ENCODE peak calls at places on chromosomes 16 and 17, in six cellular contexts. U, M, Q, E, H and O are unnamed samples.

GRCh38 chr16:79874391-79874790 is 273.9 kb upstream of the MAF start:
- DNase-seq in U (no peak), M (no peak), Q (no peak), E (no peak), H (no peak), O (no peak)

GRCh38 chr17:49715221-49715620 is 7.5 kb upstream of the SLC35B1 start:
- DNase-seq in U (no peak), M (no peak), Q (no peak), E (no peak), H (peak), O (no peak)

GRCh38 chr16:1929105-1929504 is 10.9 kb upstream of the HS3ST6 start:
- DNase-seq in U (no peak), M (no peak), Q (peak), E (no peak), H (no peak), O (no peak)

GRCh38 chr17:42127414-42127813 is 4.8 kb downstream of the HSPB9 start:
- DNase-seq in U (no peak), M (no peak), Q (no peak), E (no peak), H (no peak), O (no peak)

GRCh38 chr16:88489163-88489721 is 36.2 kb downstream of the ZFPM1 start:
- DNase-seq in U (no peak), M (no peak), Q (no peak), E (no peak), H (no peak), O (no peak)

GRCh38 chr16:49811630-49812334 is 44.1 kb downstream of the ZNF423 start:
- DNase-seq in U (no peak), M (no peak), Q (no peak), E (no peak), H (no peak), O (no peak)

GRCh38 chr16:10619271-10619849 is 39.0 kb upstream of the EMP2 start:
- DNase-seq in U (no peak), M (no peak), Q (no peak), E (no peak), H (no peak), O (no peak)

GRCh38 chr16:19138601-19139000 is 24.8 kb downstream of the ITPRIPL2 start:
- DNase-seq in U (peak), M (no peak), Q (peak), E (no peak), H (no peak), O (no peak)

GRCh38 chr17:78281249-78281865 is 49.9 kb downstream of the TMEM235 start:
- DNase-seq in U (no peak), M (no peak), Q (no peak), E (no peak), H (no peak), O (no peak)

GRCh38 chr16:17463335-17463734 is 7.4 kb downstream of the XYLT1 start:
- DNase-seq in U (no peak), M (no peak), Q (no peak), E (no peak), H (no peak), O (no peak)

GRCh38 chr17:67575325-67575724 is 142.4 kb upstream of the NOL11 start:
- DNase-seq in U (no peak), M (no peak), Q (no peak), E (no peak), H (no peak), O (no peak)

GRCh38 chr17:4247361-4247980 is 16.3 kb downstream of the ANKFY1 start:
- DNase-seq in U (no peak), M (no peak), Q (no peak), E (no peak), H (no peak), O (no peak)

GRCh38 chr16:53055603-53056527 is 1.1 kb downstream of the CHD9 start:
- DNase-seq in U (no peak), M (peak), Q (peak), E (no peak), H (no peak), O (peak)

GRCh38 chr17:7327501-7327900 is 1.6 kb downstream of the NEURL4 start:
- DNase-seq in U (no peak), M (no peak), Q (no peak), E (no peak), H (no peak), O (no peak)

GRCh38 chr17:8391711-8392110 is 5.9 kb downstream of the RNF222 start:
- DNase-seq in U (no peak), M (no peak), Q (peak), E (no peak), H (no peak), O (no peak)

GRCh38 chr17:39946551-39947330 is 16.1 kb upstream of the GSDMA start:
- DNase-seq in U (no peak), M (no peak), Q (no peak), E (no peak), H (no peak), O (no peak)